ENCODE peak calls at places on chromosome 3, in five cellular contexts. P, D, M, B and S are unnamed samples.

GRCh38 chr3:57091874-57092273 is 31.4 kb downstream of the SPATA12 start:
- DNase-seq in P (no peak), D (no peak), M (no peak), B (no peak), S (no peak)

GRCh38 chr3:111831840-111832239 is 27.2 kb upstream of the PHLDB2 start:
- DNase-seq in P (no peak), D (no peak), M (no peak), B (no peak), S (no peak)

GRCh38 chr3:43692085-43692484 is 1.3 kb downstream of the ABHD5 start:
- DNase-seq in P (no peak), D (no peak), M (no peak), B (no peak), S (no peak)

GRCh38 chr3:163785693-163786092 is 1292.6 kb downstream of the SI start:
- DNase-seq in P (no peak), D (peak), M (peak), B (no peak), S (no peak)

GRCh38 chr3:64575211-64575844 is 112.5 kb downstream of the ADAMTS9 start:
- DNase-seq in P (peak), D (peak), M (peak), B (peak), S (no peak)

GRCh38 chr3:30504939-30505338 is 101.5 kb upstream of the TGFBR2 start:
- DNase-seq in P (no peak), D (no peak), M (no peak), B (no peak), S (no peak)

GRCh38 chr3:189169728-189170127 is 2.0 kb upstream of the TPRG1 start:
- DNase-seq in P (no peak), D (no peak), M (peak), B (no peak), S (no peak)

GRCh38 chr3:107969994-107970896 is 120.6 kb downstream of the CD47 start:
- DNase-seq in P (no peak), D (no peak), M (peak), B (peak), S (no peak)

GRCh38 chr3:159620873-159621272 is 367.8 kb upstream of the IL12A start:
- DNase-seq in P (no peak), D (peak), M (no peak), B (no peak), S (no peak)

GRCh38 chr3:100992086-100993033 is 861 bp downstream of the ABI3BP start:
- DNase-seq in P (no peak), D (no peak), M (no peak), B (no peak), S (no peak)

GRCh38 chr3:66633564-66633963 is 132.7 kb upstream of the LRIG1 start:
- DNase-seq in P (no peak), D (no peak), M (no peak), B (no peak), S (no peak)

GRCh38 chr3:17030956-17031652 is 146.3 kb downstream of the PLCL2 start:
- DNase-seq in P (no peak), D (no peak), M (no peak), B (no peak), S (no peak)

GRCh38 chr3:108159865-108160264 is 62.4 kb downstream of the IFT57 start:
- DNase-seq in P (no peak), D (no peak), M (no peak), B (no peak), S (no peak)

GRCh38 chr3:39463269-39463668 is 4.2 kb upstream of the MOBP start:
- DNase-seq in P (no peak), D (no peak), M (no peak), B (no peak), S (no peak)

GRCh38 chr3:59540241-59540640 is 490.4 kb upstream of the CFAP20DC start:
- DNase-seq in P (no peak), D (no peak), M (no peak), B (no peak), S (no peak)

GRCh38 chr3:196837819-196838420 is 29.8 kb upstream of the SENP5 start:
- DNase-seq in P (peak), D (peak), M (peak), B (peak), S (peak)

GRCh38 chr3:69008980-69009379 is 4.5 kb downstream of the EOGT start:
- DNase-seq in P (no peak), D (no peak), M (no peak), B (no peak), S (no peak)

GRCh38 chr3:147407495-147408179 is 1.3 kb upstream of the ZIC4 start:
- DNase-seq in P (no peak), D (no peak), M (no peak), B (no peak), S (no peak)
- TF ChIP-seq REST in P (no peak), D (no peak), M (no peak), B (no peak), S (no peak)

GRCh38 chr3:35651888-35652287 is 12.6 kb downstream of the ARPP21 start:
- DNase-seq in P (no peak), D (no peak), M (no peak), B (no peak), S (no peak)

GRCh38 chr3:35649405-35649804 is 10.1 kb downstream of the ARPP21 start:
- DNase-seq in P (no peak), D (no peak), M (no peak), B (no peak), S (no peak)

GRCh38 chr3:35653347-35653746 is 14.0 kb downstream of the ARPP21 start:
- DNase-seq in P (no peak), D (no peak), M (no peak), B (no peak), S (no peak)

GRCh38 chr3:35654471-35654870 is 15.1 kb downstream of the ARPP21 start:
- DNase-seq in P (no peak), D (no peak), M (no peak), B (no peak), S (no peak)

GRCh38 chr3:35651456-35651855 is 12.1 kb downstream of the ARPP21 start:
- DNase-seq in P (no peak), D (no peak), M (no peak), B (no peak), S (no peak)
- H3K27ac ChIP-seq in P (no peak), D (no peak), M (no peak), B (no peak), S (no peak)

DNA sequence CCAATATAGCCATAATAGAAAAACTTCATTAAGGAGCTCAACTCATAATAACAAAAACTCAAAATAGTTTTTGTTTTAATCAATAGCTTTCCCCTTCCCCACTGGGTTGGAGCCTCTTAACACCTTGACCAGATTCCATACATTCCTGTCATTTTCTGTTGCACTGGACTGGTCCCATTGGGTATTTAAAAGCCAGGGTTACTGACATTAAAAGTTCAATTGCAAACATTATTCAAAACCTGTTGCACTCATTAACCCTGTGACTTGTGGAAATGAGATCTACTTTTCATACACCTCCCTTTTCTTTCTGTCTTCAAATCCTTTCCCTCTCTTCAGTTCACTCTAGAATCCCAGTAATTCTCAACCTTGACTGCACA is 1.7 kb upstream of the HRG start:
- DNase-seq in P (no peak), D (no peak), M (no peak), B (no peak), S (no peak)
- TF ChIP-seq ZBTB33 in P (no peak), D (no peak), M (no peak), B (no peak), S (no peak)

GRCh38 chr3:18290130-18290529 is 135.0 kb downstream of the SATB1 start:
- DNase-seq in P (no peak), D (no peak), M (no peak), B (no peak), S (no peak)
- TF ChIP-seq REST in P (no peak), D (no peak), M (no peak), B (no peak), S (no peak)

DNA sequence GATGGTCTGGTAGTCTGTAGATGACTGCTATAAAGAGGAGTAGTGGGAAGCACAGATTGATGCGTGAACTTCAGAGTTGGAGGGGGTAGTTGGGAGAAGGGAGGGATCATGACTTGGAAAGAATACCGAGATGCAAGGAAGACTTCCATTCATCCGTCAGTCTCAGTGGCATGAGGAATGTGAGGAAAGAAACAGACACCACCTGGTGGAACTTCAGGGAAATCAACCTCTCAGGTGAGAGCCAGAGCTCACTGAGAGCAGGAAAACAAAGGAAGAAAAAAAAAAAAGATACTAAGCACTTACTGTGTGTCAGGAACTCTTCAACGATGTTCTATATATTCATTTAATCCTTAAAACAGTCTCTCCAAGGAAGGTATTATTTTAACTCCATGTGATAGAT is 172.4 kb downstream of the OXSM start:
- DNase-seq in P (no peak), D (peak), M (no peak), B (peak), S (no peak)
- H3K27ac ChIP-seq in P (no peak), D (no peak), M (no peak), B (no peak), S (no peak)

DNA sequence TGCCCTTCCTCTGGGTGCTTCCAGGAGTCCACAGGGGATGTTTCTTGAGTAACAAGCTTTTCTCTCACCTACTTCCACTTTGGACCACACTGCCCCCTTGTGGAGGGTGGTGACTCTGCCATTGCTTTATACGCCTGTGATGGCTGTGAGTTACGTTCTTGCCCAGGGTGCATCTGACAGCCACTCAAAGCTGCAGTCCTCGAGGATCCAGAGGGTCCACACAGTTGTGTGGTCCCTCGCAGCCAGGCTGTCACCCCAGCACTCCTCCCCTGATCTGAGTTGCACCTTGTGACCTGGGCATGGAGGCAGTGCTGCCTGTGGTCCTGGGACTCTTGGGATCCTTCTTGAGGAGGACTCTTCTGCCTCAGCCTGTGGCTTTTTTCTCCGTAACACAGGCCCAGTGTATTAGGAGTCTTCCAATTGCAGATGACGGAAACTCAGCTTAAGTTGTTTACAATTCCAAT is 23.4 kb downstream of the FOXL2 start:
- DNase-seq in P (peak), D (peak), M (peak), B (peak), S (peak)
- TF ChIP-seq ZBTB33 in P (no peak), D (no peak), M (no peak), B (no peak), S (no peak)